ENCODE peak calls at places on chromosomes 13 and 19, in eight cellular contexts. E is GM23338, K is mucosa of descending colon, Z is prostate gland, L is breast epithelium, R is AG09309, O is transverse colon, V is stomach. H is an unnamed sample.

GRCh38 chr13:111248822-111249221 is 71.6 kb upstream of the TEX29 start:
- DNase-seq in E (no peak), K (no peak), O (no peak), L (no peak), V (no peak), Z (no peak), R (no peak), H (no peak)

GRCh38 chr19:10431254-10431942 is 11.1 kb downstream of the PDE4A start:
- DNase-seq in R (no peak), L (no peak), O (peak), V (peak), E (peak), K (peak), Z (no peak), H (peak)

GRCh38 chr19:57293719-57294118 is 13.4 kb downstream of the ZNF460 start:
- DNase-seq in Z (no peak), R (no peak), V (no peak), L (no peak), K (no peak), E (no peak), O (no peak), H (no peak)

GRCh38 chr13:97328222-97328790 is 105.7 kb upstream of the RAP2A start:
- DNase-seq in Z (no peak), O (no peak), K (no peak), E (peak), L (peak), R (peak), V (no peak), H (no peak)

GRCh38 chr13:46476174-46476573 is 76.8 kb upstream of the LRCH1 start:
- DNase-seq in L (no peak), R (no peak), Z (no peak), V (no peak), K (no peak), O (no peak), E (no peak), H (no peak)

GRCh38 chr19:49930483-49931011 is 1.2 kb upstream of the NUP62 start:
- DNase-seq in E (peak), R (no peak), O (peak), V (no peak), Z (no peak), K (peak), L (no peak), H (no peak)

GRCh38 chr13:92575782-92576181 is 650.8 kb upstream of the GPC6 start:
- DNase-seq in V (no peak), L (no peak), K (peak), Z (no peak), E (no peak), O (no peak), R (no peak), H (no peak)

GRCh38 chr19:8641908-8642547 is 11.6 kb downstream of the NFILZ start:
- DNase-seq in K (peak), R (no peak), E (peak), L (no peak), Z (no peak), O (no peak), V (no peak), H (no peak)

GRCh38 chr13:28991764-28992163 is 171.6 kb downstream of the MTUS2 start:
- DNase-seq in O (no peak), L (no peak), Z (no peak), K (no peak), V (no peak), E (no peak), R (no peak), H (no peak)

DNA sequence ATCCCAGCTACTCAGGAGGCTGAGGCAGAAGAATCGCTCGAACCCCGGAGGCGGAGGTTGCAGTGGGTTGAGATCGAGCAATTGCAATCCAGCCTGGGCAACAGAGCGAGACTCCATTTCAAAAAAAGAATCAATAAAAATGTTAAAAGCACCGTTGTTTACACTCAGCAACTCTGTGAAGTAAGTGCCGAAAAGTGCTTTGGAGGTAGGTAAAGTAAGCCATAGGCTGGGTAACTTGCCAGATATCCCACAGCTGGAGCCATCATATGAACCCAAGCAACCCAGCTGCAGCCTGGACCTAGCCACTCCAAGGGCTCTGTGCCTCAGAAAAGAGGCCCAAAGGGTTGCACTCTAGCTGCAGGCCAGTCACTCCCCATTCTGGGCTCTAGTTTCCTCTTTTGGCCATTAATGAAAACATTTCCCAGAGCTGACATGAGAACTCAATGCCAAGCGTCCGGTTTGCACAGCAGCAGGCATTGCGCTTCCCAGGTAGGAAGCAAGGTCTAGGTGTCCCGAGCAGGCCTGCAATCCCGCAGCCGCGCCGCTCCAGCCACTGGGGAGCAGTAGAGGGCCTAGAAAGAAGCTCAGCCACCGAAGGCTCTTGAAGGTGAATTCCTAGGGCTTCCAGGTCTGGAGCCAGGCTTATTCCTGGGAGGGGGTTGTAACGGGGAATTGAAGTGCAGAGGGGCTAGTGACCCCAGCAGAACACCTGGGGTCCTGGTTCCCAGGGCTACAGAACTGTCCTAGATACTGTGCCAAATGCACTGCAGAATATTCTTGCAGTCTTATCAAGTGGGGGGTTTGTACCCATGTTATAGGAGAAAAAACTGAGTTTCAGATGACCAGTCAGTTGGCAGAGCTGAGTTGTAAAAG is 4.1 kb upstream of the CD79A start:
- DNase-seq in E (peak), Z (peak), L (peak), K (peak), O (peak), R (no peak), V (peak), H (peak)
- TF ChIP-seq CTCF in E (peak), Z (peak), L (peak), K (peak), O (peak), R (peak), V (peak), H (peak)

DNA sequence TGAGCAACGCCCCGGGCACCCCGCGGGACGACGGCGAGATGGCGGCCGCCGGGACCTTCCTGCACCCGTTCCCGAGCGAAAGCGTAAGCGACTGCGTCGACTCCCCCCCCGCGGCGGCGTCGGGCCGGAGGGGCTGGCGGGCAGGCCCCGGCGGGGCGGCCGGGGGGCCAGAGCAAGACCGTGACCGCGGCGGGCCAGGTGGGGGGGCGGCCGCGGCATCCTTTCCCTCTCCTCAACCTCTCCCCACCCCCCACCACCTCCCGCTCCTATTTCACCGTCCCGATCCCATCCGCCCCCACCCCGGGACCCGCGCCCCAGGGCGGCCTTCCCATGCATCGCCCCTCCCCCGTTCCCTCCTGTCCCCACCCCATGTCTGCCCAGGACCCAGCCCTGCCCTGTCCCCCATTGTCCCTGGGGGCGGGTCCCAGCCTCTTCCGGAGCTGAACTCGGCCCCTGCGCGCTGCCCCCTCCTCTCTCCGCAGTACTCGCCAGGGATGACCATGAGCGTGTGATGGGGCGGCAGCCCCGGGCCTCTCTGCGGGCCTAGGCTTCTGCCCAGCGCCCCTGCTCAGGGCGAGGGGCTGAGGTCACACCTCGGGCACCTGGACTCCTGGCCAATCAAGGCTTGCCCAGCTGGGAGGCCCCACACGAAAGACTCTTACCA is 4.1 kb downstream of the ISYNA1 start:
- DNase-seq in R (no peak), K (no peak), O (no peak), E (peak), Z (no peak), L (no peak), V (no peak), H (no peak)
- H3K4me3 ChIP-seq in R (peak), K (no peak), O (peak), E (peak), Z (peak), L (peak), V (peak), H (no peak)

DNA sequence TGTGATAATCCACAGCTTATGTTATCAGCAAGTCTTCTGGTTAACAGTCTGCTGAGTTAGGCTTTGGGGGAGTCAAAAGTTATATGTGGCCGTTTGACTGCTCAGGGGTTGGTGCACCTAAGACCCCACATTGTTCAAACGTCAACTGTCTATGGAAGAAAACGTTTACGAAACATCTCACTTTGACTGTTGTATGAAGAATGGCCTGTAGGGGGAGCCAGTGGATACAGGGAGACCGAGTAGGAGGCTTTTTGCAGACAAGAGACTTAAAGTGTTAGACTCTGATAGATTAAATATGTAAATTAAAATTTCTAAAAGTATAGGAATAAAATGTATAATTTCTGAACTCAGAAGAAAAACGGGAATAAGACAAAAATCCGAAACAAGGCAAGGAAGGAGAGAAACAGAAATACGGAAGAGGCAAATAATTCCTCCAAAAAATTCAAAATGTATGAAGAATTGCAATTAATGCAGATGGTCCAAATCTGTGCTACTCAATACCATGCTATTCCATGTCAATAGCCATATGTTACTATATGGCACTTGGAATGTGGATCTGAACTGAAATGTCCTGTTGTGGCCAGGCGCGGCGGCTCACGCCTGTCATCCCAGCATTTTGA is 37.8 kb downstream of the TNFSF14 start:
- DNase-seq in E (peak), V (peak), R (peak), Z (peak), L (peak), K (peak), O (peak), H (peak)
- TF ChIP-seq CTCF in E (peak), V (peak), R (peak), Z (peak), L (peak), K (peak), O (peak), H (peak)

GRCh38 chr13:35388979-35389378 is 87.5 kb downstream of the MAB21L1 start:
- DNase-seq in R (no peak), O (no peak), L (no peak), Z (no peak), K (no peak), V (no peak), E (no peak), H (no peak)
- H3K4me3 ChIP-seq in R (no peak), O (no peak), L (no peak), Z (no peak), K (no peak), V (no peak), E (no peak), H (no peak)

GRCh38 chr19:2110822-2111221 is 14.1 kb downstream of the IZUMO4 start:
- DNase-seq in Z (no peak), O (no peak), E (peak), K (no peak), R (no peak), L (no peak), V (no peak), H (no peak)
- TF ChIP-seq CTCF in Z (no peak), O (no peak), E (peak), K (no peak), R (no peak), L (no peak), V (no peak), H (no peak)

GRCh38 chr19:44260343-44260681 is 626 bp downstream of the ZNF233 start:
- DNase-seq in Z (no peak), R (no peak), L (no peak), E (peak), K (peak), O (peak), V (no peak), H (no peak)
- H3K4me3 ChIP-seq in Z (peak), R (peak), L (peak), E (peak), K (no peak), O (peak), V (no peak), H (no peak)

GRCh38 chr13:21675095-21676007 is 4.5 kb downstream of the FGF9 start:
- DNase-seq in E (peak), K (peak), Z (no peak), L (no peak), V (peak), R (no peak), O (peak), H (no peak)

GRCh38 chr13:21677075-21677628 is 6.3 kb downstream of the FGF9 start:
- DNase-seq in Z (no peak), K (no peak), E (no peak), V (no peak), L (no peak), R (no peak), O (no peak), H (no peak)

GRCh38 chr13:21673592-21674270 is 2.9 kb downstream of the FGF9 start:
- DNase-seq in Z (no peak), K (peak), L (no peak), O (peak), R (no peak), E (peak), V (peak), H (no peak)

GRCh38 chr13:21674271-21675009 is 3.6 kb downstream of the FGF9 start:
- DNase-seq in O (peak), L (no peak), R (no peak), Z (no peak), V (no peak), E (peak), K (peak), H (no peak)

DNA sequence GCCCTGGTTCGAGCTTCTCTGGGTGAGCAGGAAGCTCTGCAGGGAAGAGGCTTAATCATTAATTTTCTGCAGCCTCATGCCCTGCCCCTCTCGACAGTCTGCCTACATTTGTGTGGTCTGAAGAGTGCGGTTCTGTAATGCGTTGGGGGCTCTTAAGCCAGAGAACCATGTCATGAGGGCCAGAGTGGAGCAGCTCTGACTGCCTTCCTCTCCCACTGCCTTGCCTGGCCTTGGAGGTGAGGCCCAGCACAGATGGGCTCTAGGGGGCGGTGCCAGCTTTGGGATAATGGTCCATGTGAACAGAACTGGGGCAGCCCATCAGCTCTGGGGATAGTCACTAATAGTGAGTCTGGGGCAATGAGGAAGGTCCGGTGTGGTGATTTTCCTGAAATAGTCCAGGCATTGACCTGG is 5.7 kb downstream of the FGF9 start:
- DNase-seq in O (peak), Z (no peak), V (peak), R (no peak), L (no peak), E (peak), K (peak), H (no peak)
- TF ChIP-seq CTCF in O (no peak), Z (no peak), V (no peak), R (no peak), L (no peak), E (peak), K (no peak), H (no peak)

GRCh38 chr19:51739466-51740213 is 12.0 kb downstream of the FPR1 start:
- DNase-seq in K (no peak), R (no peak), O (no peak), E (no peak), L (no peak), Z (no peak), V (no peak), H (no peak)

GRCh38 chr19:51735759-51736449 is 12.1 kb upstream of the HAS1 start:
- DNase-seq in E (no peak), V (peak), O (peak), Z (no peak), R (peak), L (peak), K (peak), H (peak)

GRCh38 chr19:51733742-51734522 is 10.1 kb upstream of the HAS1 start:
- DNase-seq in E (peak), K (no peak), Z (no peak), O (no peak), V (no peak), R (no peak), L (no peak), H (no peak)

GRCh38 chr19:51740356-51740755 is 11.3 kb downstream of the FPR1 start:
- DNase-seq in V (no peak), Z (no peak), O (no peak), E (no peak), R (no peak), L (no peak), K (no peak), H (no peak)

GRCh38 chr19:51737924-51738323 is 13.8 kb downstream of the FPR1 start:
- DNase-seq in O (no peak), L (no peak), Z (no peak), K (no peak), R (no peak), E (no peak), V (no peak), H (no peak)
- H3K4me3 ChIP-seq in O (no peak), L (no peak), Z (no peak), K (no peak), R (no peak), E (no peak), V (no peak), H (no peak)